ENCODE peak calls at places on chromosomes 1 and 21, in nine cellular contexts. One of them, this sample, is unnamed.

GRCh38 chr1:204180133-204180532 is 14.0 kb upstream of the REN start:
- DNase-seq in cardiac fibroblast: no peak
- DNase-seq in AG10803: no peak
- DNase-seq in iris pigment epithelial cell: no peak
- DNase-seq in stimulated activated naive CD4-positive, alpha-beta T cell: no peak
- DNase-seq in foreskin fibroblast: no peak
- DNase-seq in activated T-cell treated with anti-CD3 and anti-CD28 coated beads, Interleukin-2, amount 50 U/mL, for 48 hours: no peak
- DNase-seq in DMS79: no peak
- DNase-seq in heart right ventricle: no peak
- DNase-seq in this sample: no peak

GRCh38 chr1:176174108-176174507 is 33.0 kb downstream of the COP1 start:
- DNase-seq in cardiac fibroblast: peak
- DNase-seq in AG10803: peak
- DNase-seq in iris pigment epithelial cell: peak
- DNase-seq in stimulated activated naive CD4-positive, alpha-beta T cell: no peak
- DNase-seq in foreskin fibroblast: no peak
- DNase-seq in activated T-cell treated with anti-CD3 and anti-CD28 coated beads, Interleukin-2, amount 50 U/mL, for 48 hours: no peak
- DNase-seq in DMS79: no peak
- DNase-seq in heart right ventricle: no peak
- DNase-seq in this sample: no peak

GRCh38 chr1:145982010-145982723 is 14.2 kb downstream of the TXNIP start:
- DNase-seq in cardiac fibroblast: peak
- DNase-seq in AG10803: no peak
- DNase-seq in iris pigment epithelial cell: no peak
- DNase-seq in stimulated activated naive CD4-positive, alpha-beta T cell: no peak
- DNase-seq in foreskin fibroblast: no peak
- DNase-seq in activated T-cell treated with anti-CD3 and anti-CD28 coated beads, Interleukin-2, amount 50 U/mL, for 48 hours: no peak
- DNase-seq in DMS79: no peak
- DNase-seq in heart right ventricle: peak
- DNase-seq in this sample: no peak

GRCh38 chr1:151995774-151996173 is 2.1 kb upstream of the S100A10 start:
- DNase-seq in cardiac fibroblast: peak
- DNase-seq in AG10803: no peak
- DNase-seq in iris pigment epithelial cell: peak
- DNase-seq in stimulated activated naive CD4-positive, alpha-beta T cell: no peak
- DNase-seq in foreskin fibroblast: no peak
- DNase-seq in activated T-cell treated with anti-CD3 and anti-CD28 coated beads, Interleukin-2, amount 50 U/mL, for 48 hours: no peak
- DNase-seq in DMS79: no peak
- DNase-seq in heart right ventricle: no peak
- DNase-seq in this sample: no peak

GRCh38 chr1:77424236-77424635 is 142.4 kb downstream of the AK5 start:
- DNase-seq in cardiac fibroblast: peak
- DNase-seq in AG10803: peak
- DNase-seq in iris pigment epithelial cell: peak
- DNase-seq in stimulated activated naive CD4-positive, alpha-beta T cell: no peak
- DNase-seq in foreskin fibroblast: peak
- DNase-seq in activated T-cell treated with anti-CD3 and anti-CD28 coated beads, Interleukin-2, amount 50 U/mL, for 48 hours: no peak
- DNase-seq in DMS79: no peak
- DNase-seq in heart right ventricle: no peak
- DNase-seq in this sample: no peak

GRCh38 chr1:180188103-180188506 is 33.4 kb downstream of the QSOX1 start:
- DNase-seq in cardiac fibroblast: peak
- DNase-seq in AG10803: peak
- DNase-seq in iris pigment epithelial cell: peak
- DNase-seq in stimulated activated naive CD4-positive, alpha-beta T cell: no peak
- DNase-seq in foreskin fibroblast: peak
- DNase-seq in activated T-cell treated with anti-CD3 and anti-CD28 coated beads, Interleukin-2, amount 50 U/mL, for 48 hours: peak
- DNase-seq in DMS79: peak
- DNase-seq in heart right ventricle: no peak
- DNase-seq in this sample: peak

GRCh38 chr1:52697795-52698674 is at the start of gene COA7:
- DNase-seq in cardiac fibroblast: peak
- DNase-seq in AG10803: peak
- DNase-seq in iris pigment epithelial cell: peak
- DNase-seq in stimulated activated naive CD4-positive, alpha-beta T cell: peak
- DNase-seq in foreskin fibroblast: peak
- DNase-seq in activated T-cell treated with anti-CD3 and anti-CD28 coated beads, Interleukin-2, amount 50 U/mL, for 48 hours: peak
- DNase-seq in DMS79: peak
- DNase-seq in heart right ventricle: peak
- DNase-seq in this sample: peak

GRCh38 chr1:221696740-221697461 is 45.0 kb downstream of the DUSP10 start:
- DNase-seq in cardiac fibroblast: no peak
- DNase-seq in AG10803: no peak
- DNase-seq in iris pigment epithelial cell: no peak
- DNase-seq in stimulated activated naive CD4-positive, alpha-beta T cell: no peak
- DNase-seq in foreskin fibroblast: no peak
- DNase-seq in activated T-cell treated with anti-CD3 and anti-CD28 coated beads, Interleukin-2, amount 50 U/mL, for 48 hours: no peak
- DNase-seq in DMS79: no peak
- DNase-seq in heart right ventricle: no peak
- DNase-seq in this sample: no peak

GRCh38 chr1:65264197-65264929 is 45.0 kb upstream of the DNAJC6 start:
- DNase-seq in cardiac fibroblast: peak
- DNase-seq in AG10803: peak
- DNase-seq in iris pigment epithelial cell: peak
- DNase-seq in stimulated activated naive CD4-positive, alpha-beta T cell: no peak
- DNase-seq in foreskin fibroblast: peak
- DNase-seq in activated T-cell treated with anti-CD3 and anti-CD28 coated beads, Interleukin-2, amount 50 U/mL, for 48 hours: peak
- DNase-seq in DMS79: no peak
- DNase-seq in heart right ventricle: peak
- DNase-seq in this sample: peak

GRCh38 chr1:201791775-201792166 is 37.2 kb upstream of the IPO9 start:
- DNase-seq in cardiac fibroblast: peak
- DNase-seq in AG10803: peak
- DNase-seq in iris pigment epithelial cell: peak
- DNase-seq in stimulated activated naive CD4-positive, alpha-beta T cell: no peak
- DNase-seq in foreskin fibroblast: peak
- DNase-seq in activated T-cell treated with anti-CD3 and anti-CD28 coated beads, Interleukin-2, amount 50 U/mL, for 48 hours: no peak
- DNase-seq in DMS79: no peak
- DNase-seq in heart right ventricle: peak
- DNase-seq in this sample: peak

GRCh38 chr1:17605582-17606344 is 66.3 kb downstream of the ARHGEF10L start:
- DNase-seq in cardiac fibroblast: peak
- DNase-seq in AG10803: peak
- DNase-seq in iris pigment epithelial cell: peak
- DNase-seq in stimulated activated naive CD4-positive, alpha-beta T cell: no peak
- DNase-seq in foreskin fibroblast: peak
- DNase-seq in activated T-cell treated with anti-CD3 and anti-CD28 coated beads, Interleukin-2, amount 50 U/mL, for 48 hours: no peak
- DNase-seq in DMS79: peak
- DNase-seq in heart right ventricle: peak
- DNase-seq in this sample: no peak

GRCh38 chr1:98556521-98557158 is 104.9 kb upstream of the SNX7 start:
- DNase-seq in cardiac fibroblast: peak
- DNase-seq in AG10803: peak
- DNase-seq in iris pigment epithelial cell: peak
- DNase-seq in stimulated activated naive CD4-positive, alpha-beta T cell: no peak
- DNase-seq in foreskin fibroblast: no peak
- DNase-seq in activated T-cell treated with anti-CD3 and anti-CD28 coated beads, Interleukin-2, amount 50 U/mL, for 48 hours: no peak
- DNase-seq in DMS79: no peak
- DNase-seq in heart right ventricle: no peak
- DNase-seq in this sample: no peak

GRCh38 chr21:31973402-31973944 is 100.7 kb downstream of the HUNK start:
- DNase-seq in cardiac fibroblast: no peak
- DNase-seq in AG10803: no peak
- DNase-seq in iris pigment epithelial cell: no peak
- DNase-seq in stimulated activated naive CD4-positive, alpha-beta T cell: no peak
- DNase-seq in foreskin fibroblast: no peak
- DNase-seq in activated T-cell treated with anti-CD3 and anti-CD28 coated beads, Interleukin-2, amount 50 U/mL, for 48 hours: no peak
- DNase-seq in DMS79: no peak
- DNase-seq in heart right ventricle: no peak
- DNase-seq in this sample: no peak

GRCh38 chr21:33441489-33442477 is 38.0 kb downstream of the TMEM50B start:
- DNase-seq in cardiac fibroblast: peak
- DNase-seq in AG10803: peak
- DNase-seq in iris pigment epithelial cell: peak
- DNase-seq in stimulated activated naive CD4-positive, alpha-beta T cell: no peak
- DNase-seq in foreskin fibroblast: peak
- DNase-seq in activated T-cell treated with anti-CD3 and anti-CD28 coated beads, Interleukin-2, amount 50 U/mL, for 48 hours: peak
- DNase-seq in DMS79: peak
- DNase-seq in heart right ventricle: peak
- DNase-seq in this sample: peak

GRCh38 chr1:88985692-88986091 is 6.7 kb downstream of the KYAT3 start:
- DNase-seq in cardiac fibroblast: no peak
- DNase-seq in AG10803: no peak
- DNase-seq in iris pigment epithelial cell: no peak
- DNase-seq in stimulated activated naive CD4-positive, alpha-beta T cell: no peak
- DNase-seq in foreskin fibroblast: no peak
- DNase-seq in activated T-cell treated with anti-CD3 and anti-CD28 coated beads, Interleukin-2, amount 50 U/mL, for 48 hours: no peak
- DNase-seq in DMS79: no peak
- DNase-seq in heart right ventricle: no peak
- DNase-seq in this sample: no peak

GRCh38 chr21:46212721-46213484 is 15.7 kb downstream of the LSS start:
- DNase-seq in cardiac fibroblast: no peak
- DNase-seq in AG10803: no peak
- DNase-seq in iris pigment epithelial cell: no peak
- DNase-seq in stimulated activated naive CD4-positive, alpha-beta T cell: no peak
- DNase-seq in foreskin fibroblast: no peak
- DNase-seq in activated T-cell treated with anti-CD3 and anti-CD28 coated beads, Interleukin-2, amount 50 U/mL, for 48 hours: no peak
- DNase-seq in DMS79: no peak
- DNase-seq in heart right ventricle: no peak
- DNase-seq in this sample: no peak

GRCh38 chr1:187067160-187067559 is 238.4 kb downstream of the PLA2G4A start:
- DNase-seq in cardiac fibroblast: no peak
- DNase-seq in AG10803: no peak
- DNase-seq in iris pigment epithelial cell: no peak
- DNase-seq in stimulated activated naive CD4-positive, alpha-beta T cell: no peak
- DNase-seq in foreskin fibroblast: no peak
- DNase-seq in activated T-cell treated with anti-CD3 and anti-CD28 coated beads, Interleukin-2, amount 50 U/mL, for 48 hours: no peak
- DNase-seq in DMS79: no peak
- DNase-seq in heart right ventricle: no peak
- DNase-seq in this sample: no peak

GRCh38 chr1:91700771-91701493 is 185.0 kb downstream of the TGFBR3 start:
- DNase-seq in cardiac fibroblast: peak
- DNase-seq in AG10803: peak
- DNase-seq in iris pigment epithelial cell: peak
- DNase-seq in stimulated activated naive CD4-positive, alpha-beta T cell: no peak
- DNase-seq in foreskin fibroblast: peak
- DNase-seq in activated T-cell treated with anti-CD3 and anti-CD28 coated beads, Interleukin-2, amount 50 U/mL, for 48 hours: no peak
- DNase-seq in DMS79: no peak
- DNase-seq in heart right ventricle: no peak
- DNase-seq in this sample: no peak

GRCh38 chr1:162570718-162571117 is 9.2 kb downstream of the UAP1 start:
- DNase-seq in cardiac fibroblast: no peak
- DNase-seq in AG10803: no peak
- DNase-seq in iris pigment epithelial cell: no peak
- DNase-seq in stimulated activated naive CD4-positive, alpha-beta T cell: no peak
- DNase-seq in foreskin fibroblast: no peak
- DNase-seq in activated T-cell treated with anti-CD3 and anti-CD28 coated beads, Interleukin-2, amount 50 U/mL, for 48 hours: no peak
- DNase-seq in DMS79: no peak
- DNase-seq in heart right ventricle: no peak
- DNase-seq in this sample: no peak

GRCh38 chr1:55284856-55285255 is 69.7 kb upstream of the USP24 start:
- DNase-seq in cardiac fibroblast: peak
- DNase-seq in AG10803: peak
- DNase-seq in iris pigment epithelial cell: peak
- DNase-seq in stimulated activated naive CD4-positive, alpha-beta T cell: peak
- DNase-seq in foreskin fibroblast: peak
- DNase-seq in activated T-cell treated with anti-CD3 and anti-CD28 coated beads, Interleukin-2, amount 50 U/mL, for 48 hours: no peak
- DNase-seq in DMS79: no peak
- DNase-seq in heart right ventricle: peak
- DNase-seq in this sample: peak

GRCh38 chr1:72224506-72224905 is 57.8 kb downstream of the NEGR1 start:
- DNase-seq in cardiac fibroblast: no peak
- DNase-seq in AG10803: no peak
- DNase-seq in iris pigment epithelial cell: no peak
- DNase-seq in stimulated activated naive CD4-positive, alpha-beta T cell: no peak
- DNase-seq in foreskin fibroblast: no peak
- DNase-seq in activated T-cell treated with anti-CD3 and anti-CD28 coated beads, Interleukin-2, amount 50 U/mL, for 48 hours: no peak
- DNase-seq in DMS79: no peak
- DNase-seq in heart right ventricle: no peak
- DNase-seq in this sample: no peak

GRCh38 chr1:210905944-210906453 is 227.9 kb downstream of the KCNH1 start:
- DNase-seq in cardiac fibroblast: no peak
- DNase-seq in AG10803: no peak
- DNase-seq in iris pigment epithelial cell: no peak
- DNase-seq in stimulated activated naive CD4-positive, alpha-beta T cell: no peak
- DNase-seq in foreskin fibroblast: no peak
- DNase-seq in activated T-cell treated with anti-CD3 and anti-CD28 coated beads, Interleukin-2, amount 50 U/mL, for 48 hours: no peak
- DNase-seq in DMS79: no peak
- DNase-seq in heart right ventricle: no peak
- DNase-seq in this sample: no peak

GRCh38 chr21:42973991-42974831 is at the start of gene PKNOX1:
- DNase-seq in cardiac fibroblast: peak
- DNase-seq in AG10803: peak
- DNase-seq in iris pigment epithelial cell: peak
- DNase-seq in stimulated activated naive CD4-positive, alpha-beta T cell: peak
- DNase-seq in foreskin fibroblast: peak
- DNase-seq in activated T-cell treated with anti-CD3 and anti-CD28 coated beads, Interleukin-2, amount 50 U/mL, for 48 hours: peak
- DNase-seq in DMS79: peak
- DNase-seq in heart right ventricle: peak
- DNase-seq in this sample: peak

This sample was measured in stimulated activated naive CD8-positive, alpha-beta T cell treated with anti-CD3 and anti-CD28 coated beads, Interleukin-15, Interleukin-2, amounts not matched to agents 100 U/mL and 50 U/mL, for 24 hours.